ENCODE peak calls at places on chromosome 11, in five cellular contexts. One of them, this sample, is unnamed.

GRCh38 chr11:126135182-126136176 is 72.8 kb upstream of the CDON start:
- DNase-seq in H9: no peak
- DNase-seq in cardiac muscle cell: peak
- DNase-seq in DND-41: no peak
- DNase-seq in activated T-cell treated with anti-CD3 and anti-CD28 coated beads, Interleukin-2, amount 50 U/mL, for 48 hours: no peak
- DNase-seq in this sample: no peak

GRCh38 chr11:82776377-82776776 is 42.7 kb upstream of the FAM181B start:
- DNase-seq in activated T-cell treated with anti-CD3 and anti-CD28 coated beads, Interleukin-2, amount 50 U/mL, for 48 hours: no peak
- DNase-seq in cardiac muscle cell: no peak
- DNase-seq in DND-41: no peak
- DNase-seq in H9: no peak
- DNase-seq in this sample: no peak

GRCh38 chr11:47056261-47056915 is 119.8 kb downstream of the CSTPP1 start:
- DNase-seq in DND-41: no peak
- DNase-seq in cardiac muscle cell: peak
- DNase-seq in H9: no peak
- DNase-seq in activated T-cell treated with anti-CD3 and anti-CD28 coated beads, Interleukin-2, amount 50 U/mL, for 48 hours: no peak
- DNase-seq in this sample: no peak

GRCh38 chr11:86143429-86144030 is 74.6 kb upstream of the PICALM start:
- DNase-seq in activated T-cell treated with anti-CD3 and anti-CD28 coated beads, Interleukin-2, amount 50 U/mL, for 48 hours: no peak
- DNase-seq in H9: no peak
- DNase-seq in DND-41: no peak
- DNase-seq in cardiac muscle cell: no peak
- DNase-seq in this sample: no peak

GRCh38 chr11:5004429-5005274 is 10.0 kb downstream of the OR51L1 start:
- DNase-seq in cardiac muscle cell: peak
- DNase-seq in H9: peak
- DNase-seq in activated T-cell treated with anti-CD3 and anti-CD28 coated beads, Interleukin-2, amount 50 U/mL, for 48 hours: peak
- DNase-seq in DND-41: peak
- DNase-seq in this sample: peak

GRCh38 chr11:130448416-130449068 is at the start of gene ADAMTS15:
- DNase-seq in activated T-cell treated with anti-CD3 and anti-CD28 coated beads, Interleukin-2, amount 50 U/mL, for 48 hours: peak
- DNase-seq in cardiac muscle cell: peak
- DNase-seq in DND-41: no peak
- DNase-seq in H9: peak
- DNase-seq in this sample: peak

GRCh38 chr11:69055598-69056516 is 7.1 kb downstream of the TPCN2 start:
- DNase-seq in cardiac muscle cell: no peak
- DNase-seq in H9: no peak
- DNase-seq in activated T-cell treated with anti-CD3 and anti-CD28 coated beads, Interleukin-2, amount 50 U/mL, for 48 hours: no peak
- DNase-seq in DND-41: no peak
- DNase-seq in this sample: no peak

GRCh38 chr11:100925935-100926334 is 203.7 kb downstream of the PGR start:
- DNase-seq in DND-41: no peak
- DNase-seq in H9: no peak
- DNase-seq in cardiac muscle cell: peak
- DNase-seq in activated T-cell treated with anti-CD3 and anti-CD28 coated beads, Interleukin-2, amount 50 U/mL, for 48 hours: no peak
- DNase-seq in this sample: no peak

GRCh38 chr11:112219476-112220232 is 6.6 kb upstream of the PTS start:
- DNase-seq in cardiac muscle cell: peak
- DNase-seq in DND-41: peak
- DNase-seq in H9: peak
- DNase-seq in activated T-cell treated with anti-CD3 and anti-CD28 coated beads, Interleukin-2, amount 50 U/mL, for 48 hours: peak
- DNase-seq in this sample: peak

GRCh38 chr11:87351671-87352070 is 313.9 kb downstream of the TMEM135 start:
- DNase-seq in cardiac muscle cell: no peak
- DNase-seq in H9: no peak
- DNase-seq in DND-41: no peak
- DNase-seq in activated T-cell treated with anti-CD3 and anti-CD28 coated beads, Interleukin-2, amount 50 U/mL, for 48 hours: no peak
- DNase-seq in this sample: no peak

GRCh38 chr11:67464411-67465189 is 4.5 kb downstream of the TMEM134 start:
- DNase-seq in H9: peak
- DNase-seq in DND-41: peak
- DNase-seq in cardiac muscle cell: peak
- DNase-seq in activated T-cell treated with anti-CD3 and anti-CD28 coated beads, Interleukin-2, amount 50 U/mL, for 48 hours: peak
- DNase-seq in this sample: peak

GRCh38 chr11:34148504-34149165 is 43.2 kb downstream of the NAT10 start:
- DNase-seq in H9: no peak
- DNase-seq in cardiac muscle cell: no peak
- DNase-seq in activated T-cell treated with anti-CD3 and anti-CD28 coated beads, Interleukin-2, amount 50 U/mL, for 48 hours: no peak
- DNase-seq in DND-41: no peak
- DNase-seq in this sample: no peak

GRCh38 chr11:69074375-69074774 is 25.6 kb downstream of the TPCN2 start:
- DNase-seq in H9: no peak
- DNase-seq in cardiac muscle cell: no peak
- DNase-seq in activated T-cell treated with anti-CD3 and anti-CD28 coated beads, Interleukin-2, amount 50 U/mL, for 48 hours: no peak
- DNase-seq in DND-41: no peak
- DNase-seq in this sample: no peak

GRCh38 chr11:72716788-72717435 is 35.3 kb downstream of the ARAP1 start:
- DNase-seq in cardiac muscle cell: no peak
- DNase-seq in activated T-cell treated with anti-CD3 and anti-CD28 coated beads, Interleukin-2, amount 50 U/mL, for 48 hours: no peak
- DNase-seq in H9: no peak
- DNase-seq in DND-41: no peak
- DNase-seq in this sample: no peak

GRCh38 chr11:20238712-20239111 is 78.4 kb upstream of the DBX1 start:
- DNase-seq in H9: no peak
- DNase-seq in DND-41: no peak
- DNase-seq in cardiac muscle cell: no peak
- DNase-seq in activated T-cell treated with anti-CD3 and anti-CD28 coated beads, Interleukin-2, amount 50 U/mL, for 48 hours: no peak
- DNase-seq in this sample: no peak

GRCh38 chr11:60777572-60777971 is 7.6 kb upstream of the MS4A10 start:
- DNase-seq in activated T-cell treated with anti-CD3 and anti-CD28 coated beads, Interleukin-2, amount 50 U/mL, for 48 hours: no peak
- DNase-seq in DND-41: no peak
- DNase-seq in H9: no peak
- DNase-seq in cardiac muscle cell: peak
- DNase-seq in this sample: no peak

GRCh38 chr11:44621140-44621681 is 55.7 kb downstream of the CD82 start:
- DNase-seq in cardiac muscle cell: peak
- DNase-seq in DND-41: peak
- DNase-seq in H9: peak
- DNase-seq in activated T-cell treated with anti-CD3 and anti-CD28 coated beads, Interleukin-2, amount 50 U/mL, for 48 hours: peak
- DNase-seq in this sample: no peak

This sample was measured in Jurkat, Clone E6-1.